ENCODE peak calls at places on chromosomes 5 and 9, in eight cellular contexts. X, K, Y, G, C, D, P and B are unnamed samples.

GRCh38 chr5:79133121-79133656 is 21.6 kb downstream of the BHMT start:
- DNase-seq in C (no peak), Y (peak), P (no peak), G (peak), K (peak), D (no peak), X (peak), B (peak)

GRCh38 chr9:107847977-107848376 is 358.4 kb upstream of the KLF4 start:
- DNase-seq in G (no peak), C (no peak), Y (no peak), D (no peak), K (peak), X (no peak), P (no peak), B (no peak)

GRCh38 chr5:78778538-78778937 is 130.0 kb upstream of the LHFPL2 start:
- DNase-seq in K (peak), P (no peak), G (no peak), X (no peak), C (no peak), Y (no peak), D (no peak), B (no peak)

GRCh38 chr9:127346584-127346983 is 50.4 kb upstream of the SLC2A8 start:
- DNase-seq in G (no peak), Y (no peak), X (no peak), C (no peak), D (no peak), P (no peak), K (no peak), B (no peak)

GRCh38 chr5:160467555-160468418 is 46.1 kb downstream of the PTTG1 start:
- DNase-seq in P (no peak), X (no peak), Y (peak), C (peak), G (peak), K (peak), D (peak), B (peak)

GRCh38 chr5:1031306-1031959 is 22.8 kb downstream of the NKD2 start:
- DNase-seq in X (no peak), Y (no peak), G (no peak), D (no peak), P (no peak), C (no peak), K (no peak), B (no peak)

GRCh38 chr5:131488463-131488862 is 146.6 kb downstream of the RAPGEF6 start:
- DNase-seq in K (no peak), G (no peak), C (no peak), X (no peak), P (no peak), D (no peak), Y (peak), B (peak)

GRCh38 chr5:107985144-107985543 is 314.4 kb upstream of the EFNA5 start:
- DNase-seq in D (no peak), X (no peak), K (no peak), G (no peak), P (no peak), C (no peak), Y (peak), B (no peak)

GRCh38 chr5:175288048-175288621 is 155.8 kb downstream of the DRD1 start:
- DNase-seq in G (peak), P (no peak), K (peak), Y (no peak), X (no peak), C (no peak), D (no peak), B (peak)

GRCh38 chr9:123419721-123420559 is 63.9 kb downstream of the CRB2 start:
- DNase-seq in C (no peak), K (no peak), Y (no peak), X (no peak), P (no peak), D (no peak), G (no peak), B (no peak)

GRCh38 chr9:122777935-122778671 is 10.6 kb upstream of the OR5C1 start:
- DNase-seq in X (no peak), G (peak), K (peak), P (no peak), Y (no peak), D (no peak), C (no peak), B (peak)

GRCh38 chr5:154315756-154316155 is 125.2 kb downstream of the GALNT10 start:
- DNase-seq in P (no peak), D (no peak), X (no peak), C (no peak), Y (no peak), G (no peak), K (no peak), B (no peak)

GRCh38 chr5:108503986-108504385 is 122.1 kb upstream of the FBXL17 start:
- DNase-seq in G (no peak), K (no peak), X (no peak), C (no peak), P (no peak), Y (no peak), D (no peak), B (no peak)

GRCh38 chr9:137411670-137412380 is 11.1 kb downstream of the EXD3 start:
- DNase-seq in X (no peak), K (peak), P (no peak), D (peak), Y (peak), G (peak), C (no peak), B (no peak)

GRCh38 chr5:66744040-66744439 is 147.8 kb downstream of the MAST4 start:
- DNase-seq in P (no peak), Y (no peak), X (no peak), G (peak), K (peak), C (no peak), D (no peak), B (no peak)

GRCh38 chr5:108104448-108104847 is 277.4 kb downstream of the FBXL17 start:
- DNase-seq in G (no peak), C (no peak), D (no peak), P (no peak), Y (no peak), K (no peak), X (no peak), B (no peak)

GRCh38 chr9:83154821-83155220 is 91.9 kb upstream of the RASEF start:
- DNase-seq in X (no peak), Y (no peak), D (no peak), C (no peak), G (no peak), K (peak), P (no peak), B (no peak)

GRCh38 chr9:97980918-97981827 is 2.0 kb upstream of the ANP32B start:
- DNase-seq in X (peak), K (no peak), G (no peak), D (peak), C (peak), Y (no peak), P (no peak), B (peak)

GRCh38 chr5:165457854-165458481 is 1952.5 kb downstream of the MAT2B start:
- DNase-seq in Y (peak), K (peak), D (no peak), P (no peak), X (peak), C (no peak), G (peak), B (peak)

GRCh38 chr9:4617752-4618151 is 44.3 kb upstream of the PLPP6 start:
- DNase-seq in D (no peak), G (no peak), C (no peak), X (no peak), K (no peak), P (no peak), Y (no peak), B (no peak)